ENCODE peak calls at places on chromosomes 1 and 21, in eight cellular contexts. J is hepatocyte, A is GM20000, L is dermis microvascular lymphatic vessel endothelial cell, I is dorsolateral prefrontal cortex, O is body of pancreas, F is left cardiac atrium, Y is endothelial cell. T is an unnamed sample.

GRCh38 chr1:207850621-207851407 is 60.1 kb downstream of the CD34 start:
- DNase-seq in O (no peak), I (no peak), A (no peak), L (no peak), Y (no peak), F (no peak), J (no peak), T (no peak)

GRCh38 chr1:200473698-200474371 is 64.0 kb upstream of the ZNF281 start:
- DNase-seq in F (no peak), I (no peak), L (peak; percentile 20), O (no peak), J (no peak), A (peak; percentile 38), Y (no peak), T (no peak)

GRCh38 chr1:154729031-154729442 is 121.1 kb upstream of the ADAR start:
- DNase-seq in I (no peak), O (no peak), J (no peak), F (no peak), L (peak; percentile 92), A (no peak), Y (no peak), T (no peak)

GRCh38 chr1:25952851-25953401 is 44.9 kb downstream of the PAFAH2 start:
- DNase-seq in J (no peak), I (no peak), F (peak; percentile 24), Y (no peak), L (no peak), A (no peak), O (no peak), T (no peak)

GRCh38 chr21:40696246-40696645 is 150.7 kb downstream of the DSCAM start:
- DNase-seq in F (no peak), J (no peak), L (no peak), A (no peak), Y (no peak), O (no peak), I (no peak), T (no peak)

GRCh38 chr1:80171101-80171500 is 1164.6 kb upstream of the ADGRL4 start:
- DNase-seq in I (no peak), F (no peak), L (no peak), O (peak; percentile 11), J (peak; percentile 23), A (no peak), Y (no peak), T (no peak)

GRCh38 chr1:58165073-58165472 is 381.5 kb downstream of the OMA1 start:
- DNase-seq in O (no peak), L (no peak), J (no peak), Y (no peak), I (no peak), F (no peak), A (no peak), T (no peak)

GRCh38 chr1:97088386-97088785 is 366.8 kb downstream of the PTBP2 start:
- DNase-seq in F (no peak), J (no peak), A (no peak), Y (no peak), O (no peak), I (no peak), L (peak; percentile 23), T (no peak)

GRCh38 chr1:45892068-45892785 is 88.8 kb downstream of the MAST2 start:
- DNase-seq in Y (no peak), J (peak; percentile 76), L (peak; percentile 91), I (no peak), A (no peak), F (no peak), O (peak; percentile 22), T (peak; percentile 91)

GRCh38 chr1:30698401-30698981 is 24.9 kb downstream of the MATN1 start:
- DNase-seq in Y (no peak), A (no peak), I (peak; percentile 11), O (peak; percentile 9), J (no peak), L (no peak), F (no peak), T (no peak)

GRCh38 chr1:65539272-65540131 is 119.0 kb downstream of the LEPR start:
- DNase-seq in A (no peak), L (no peak), F (no peak), J (no peak), Y (no peak), O (no peak), I (no peak), T (no peak)

GRCh38 chr1:10848109-10848684 is 51.8 kb upstream of the CASZ1 start:
- DNase-seq in F (no peak), A (no peak), Y (no peak), L (no peak), J (peak; percentile 38), O (no peak), I (no peak), T (no peak)

GRCh38 chr1:117188268-117189108 is 22.2 kb downstream of the VTCN1 start:
- DNase-seq in Y (no peak), I (no peak), J (no peak), O (no peak), L (no peak), A (no peak), F (no peak), T (no peak)

GRCh38 chr1:9601942-9602793 is 13.5 kb downstream of the TMEM201 start:
- DNase-seq in L (no peak), F (no peak), A (no peak), I (no peak), J (no peak), O (no peak), Y (no peak), T (no peak)

GRCh38 chr1:22896184-22896583 is 76.5 kb downstream of the LACTBL1 start:
- DNase-seq in O (no peak), L (no peak), J (no peak), I (no peak), A (no peak), Y (no peak), F (no peak), T (no peak)

GRCh38 chr1:18856435-18856834 is 3.0 kb downstream of the TAS1R2 start:
- DNase-seq in L (no peak), O (no peak), A (no peak), I (no peak), F (no peak), Y (no peak), J (no peak), T (no peak)

GRCh38 chr1:225474986-225475820 is 47.4 kb upstream of the LBR start:
- DNase-seq in F (peak; percentile 68), J (peak; percentile 79), A (peak; percentile 88), I (peak; percentile 84), O (peak; percentile 70), L (peak; percentile 55), Y (peak; percentile 84), T (peak; percentile 20)

GRCh38 chr1:39525366-39526165 is 34.1 kb downstream of the BMP8A start:
- DNase-seq in L (no peak), O (no peak), A (peak; percentile 69), F (no peak), J (no peak), Y (no peak), I (peak; percentile 16), T (no peak)

GRCh38 chr21:45207839-45208626 is 79.7 kb downstream of the POFUT2 start:
- DNase-seq in L (no peak), I (no peak), O (no peak), Y (no peak), A (no peak), J (no peak), F (no peak), T (no peak)

GRCh38 chr1:229140018-229140417 is 130.9 kb upstream of the RAB4A start:
- DNase-seq in J (no peak), F (no peak), I (no peak), L (no peak), A (no peak), Y (no peak), O (no peak), T (no peak)

GRCh38 chr1:234600418-234601216 is 9.4 kb downstream of the IRF2BP2 start:
- DNase-seq in I (no peak), O (no peak), J (peak; percentile 80), A (peak; percentile 56), F (peak; percentile 46), Y (no peak), L (peak; percentile 61), T (no peak)

GRCh38 chr1:25700124-25700523 is 83.5 kb downstream of the MAN1C1 start:
- DNase-seq in Y (no peak), O (no peak), J (peak; percentile 26), F (peak; percentile 73), A (no peak), I (no peak), L (no peak), T (no peak)

GRCh38 chr21:34534522-34534921 is 22.5 kb upstream of the KCNE1 start:
- DNase-seq in L (no peak), O (no peak), F (no peak), J (no peak), I (peak; percentile 59), Y (no peak), A (peak; percentile 25), T (no peak)